ENCODE peak calls at places on chromosomes 11 and 22, in seven cellular contexts. W, Q, F, E, L, B and S are unnamed samples.

GRCh38 chr22:43126506-43127165 is 16.1 kb downstream of the BIK start:
- DNase-seq in W (peak; percentile 85), Q (no peak), F (peak; percentile 78), E (no peak), L (peak; percentile 65), B (no peak), S (peak; percentile 83)

GRCh38 chr11:2896047-2896446 is 10.5 kb upstream of the CDKN1C start:
- DNase-seq in W (no peak), Q (no peak), F (peak; percentile 56), E (no peak), L (no peak), B (no peak), S (no peak)

GRCh38 chr11:66861051-66861773 is 4.3 kb downstream of the LRFN4 start:
- DNase-seq in W (no peak), Q (no peak), F (peak; percentile 46), E (no peak), L (no peak), B (no peak), S (peak; percentile 70)

GRCh38 chr11:94473177-94473799 is 20.4 kb downstream of the MRE11 start:
- DNase-seq in W (peak; percentile 10), Q (no peak), F (no peak), E (no peak), L (no peak), B (no peak), S (no peak)

GRCh38 chr11:1103401-1104360 is 29.0 kb downstream of the MUC2 start:
- DNase-seq in W (no peak), Q (no peak), F (peak; percentile 48), E (no peak), L (no peak), B (no peak), S (peak; percentile 76)

GRCh38 chr11:127056338-127056971 is 55.9 kb upstream of the KIRREL3 start:
- DNase-seq in W (no peak), Q (no peak), F (no peak), E (peak; percentile 52), L (no peak), B (no peak), S (no peak)

GRCh38 chr11:12167098-12167999 is 57.0 kb downstream of the MICAL2 start:
- DNase-seq in W (peak; percentile 97), Q (no peak), F (peak; percentile 71), E (no peak), L (peak; percentile 78), B (no peak), S (no peak)

GRCh38 chr11:44832452-44832851 is 105.7 kb downstream of the TSPAN18 start:
- DNase-seq in W (no peak), Q (no peak), F (no peak), E (no peak), L (no peak), B (no peak), S (no peak)

GRCh38 chr11:94665116-94665659 is 98.0 kb downstream of the PIWIL4 start:
- DNase-seq in W (no peak), Q (no peak), F (no peak), E (no peak), L (no peak), B (no peak), S (no peak)

GRCh38 chr11:17630936-17631335 is 83.9 kb downstream of the OTOG start:
- DNase-seq in W (no peak), Q (no peak), F (no peak), E (no peak), L (no peak), B (no peak), S (no peak)

GRCh38 chr11:94193288-94193687 is 64.6 kb downstream of the PANX1 start:
- DNase-seq in W (peak; percentile 96), Q (no peak), F (no peak), E (no peak), L (no peak), B (no peak), S (no peak)

GRCh38 chr11:112526699-112527410 is 266.2 kb upstream of the PLET1 start:
- DNase-seq in W (no peak), Q (no peak), F (no peak), E (no peak), L (no peak), B (no peak), S (no peak)

GRCh38 chr11:117054382-117054781 is 43.8 kb downstream of the SIK3 start:
- DNase-seq in W (no peak), Q (no peak), F (no peak), E (no peak), L (no peak), B (no peak), S (no peak)

GRCh38 chr11:17412488-17413180 is 24.2 kb upstream of the KCNJ11 start:
- DNase-seq in W (no peak), Q (no peak), F (no peak), E (no peak), L (no peak), B (no peak), S (peak; percentile 4)

GRCh38 chr11:23859087-23859486 is 637.8 kb upstream of the LUZP2 start:
- DNase-seq in W (no peak), Q (no peak), F (no peak), E (no peak), L (no peak), B (no peak), S (no peak)

GRCh38 chr11:123065634-123066033 is 3.7 kb upstream of the HSPA8 start:
- DNase-seq in W (peak; percentile 82), Q (peak; percentile 12), F (no peak), E (no peak), L (no peak), B (no peak), S (no peak)

GRCh38 chr22:22103078-22103593 is 120.5 kb upstream of the TOP3B start:
- DNase-seq in W (no peak), Q (peak; percentile 42), F (no peak), E (peak; percentile 34), L (no peak), B (no peak), S (no peak)

GRCh38 chr11:88709567-88709966 is 356.2 kb downstream of the GRM5 start:
- DNase-seq in W (no peak), Q (no peak), F (no peak), E (no peak), L (no peak), B (no peak), S (no peak)

GRCh38 chr22:44463151-44463550 is 34.9 kb downstream of the RTL6 start:
- DNase-seq in W (no peak), Q (no peak), F (no peak), E (peak; percentile 23), L (no peak), B (no peak), S (peak; percentile 47)

GRCh38 chr11:64388911-64389310 is 29.9 kb downstream of the RPS6KA4 start:
- DNase-seq in W (no peak), Q (no peak), F (no peak), E (no peak), L (no peak), B (no peak), S (no peak)

GRCh38 chr11:2980168-2980840 is 11.8 kb downstream of the NAP1L4 start:
- DNase-seq in W (no peak), Q (no peak), F (no peak), E (no peak), L (no peak), B (no peak), S (no peak)

GRCh38 chr11:94747136-94748110 is 20.7 kb upstream of the AMOTL1 start:
- DNase-seq in W (no peak), Q (no peak), F (no peak), E (no peak), L (no peak), B (no peak), S (no peak)

DNA sequence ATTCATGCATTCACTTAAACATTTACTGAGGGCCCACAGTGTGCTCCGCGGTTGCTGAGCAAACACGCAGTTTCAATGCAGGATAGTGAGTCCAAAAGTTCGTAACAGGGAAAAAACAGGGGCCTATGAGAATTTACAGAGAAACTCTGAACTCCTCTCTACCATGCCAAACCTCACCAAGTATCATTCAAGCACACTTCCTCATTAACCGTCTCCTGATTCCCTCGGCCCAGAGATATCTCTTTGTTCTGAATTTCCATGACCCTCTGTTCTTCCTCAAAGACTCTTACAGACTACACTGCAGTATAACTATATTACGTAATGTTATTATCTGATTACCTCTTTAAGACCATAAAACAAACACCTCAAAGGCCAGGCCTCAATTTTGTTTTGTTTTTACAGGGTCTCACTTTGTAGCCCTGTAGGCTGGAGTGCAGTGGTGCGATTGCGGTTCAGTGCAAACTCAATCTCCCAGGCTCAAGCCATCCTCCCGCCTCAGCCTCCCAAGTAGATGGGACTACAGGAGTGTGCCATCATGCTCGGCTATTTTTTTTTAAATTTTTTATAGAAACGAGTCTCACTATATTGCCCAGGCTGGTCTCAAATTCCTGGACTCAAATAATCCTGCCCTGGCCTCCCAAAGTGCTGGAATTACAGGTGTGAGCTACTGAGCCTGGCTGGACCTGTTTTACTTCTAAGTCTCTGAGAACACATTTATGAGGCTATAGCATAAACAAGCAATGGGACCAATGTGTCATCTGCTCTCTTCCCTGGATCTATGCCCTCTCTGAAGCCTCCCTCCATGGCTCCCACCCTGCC is 3.6 kb downstream of the HPS4 start:
- DNase-seq in W (no peak), Q (peak; percentile 62), F (no peak), E (no peak), L (peak; percentile 82), B (no peak), S (no peak)
- H3K4me3 ChIP-seq in W (no peak overlapping the region), Q (peak overlapping the region; percentile 86), F (no peak overlapping the region), E (no peak overlapping the region), L (peak overlapping the region; percentile 61), B (no peak overlapping the region), S (peak overlapping the region; percentile 46)

GRCh38 chr22:25702046-25702445 is 39.9 kb upstream of the MYO18B start:
- DNase-seq in W (peak; percentile 29), Q (peak; percentile 30), F (no peak), E (no peak), L (peak; percentile 18), B (no peak), S (no peak)
- TF ChIP-seq CTCF in W (peak; percentile 62), Q (peak; percentile 83), F (no peak), E (peak; percentile 62), L (peak; percentile 45), B (peak; percentile 30), S (peak; percentile 17)

DNA sequence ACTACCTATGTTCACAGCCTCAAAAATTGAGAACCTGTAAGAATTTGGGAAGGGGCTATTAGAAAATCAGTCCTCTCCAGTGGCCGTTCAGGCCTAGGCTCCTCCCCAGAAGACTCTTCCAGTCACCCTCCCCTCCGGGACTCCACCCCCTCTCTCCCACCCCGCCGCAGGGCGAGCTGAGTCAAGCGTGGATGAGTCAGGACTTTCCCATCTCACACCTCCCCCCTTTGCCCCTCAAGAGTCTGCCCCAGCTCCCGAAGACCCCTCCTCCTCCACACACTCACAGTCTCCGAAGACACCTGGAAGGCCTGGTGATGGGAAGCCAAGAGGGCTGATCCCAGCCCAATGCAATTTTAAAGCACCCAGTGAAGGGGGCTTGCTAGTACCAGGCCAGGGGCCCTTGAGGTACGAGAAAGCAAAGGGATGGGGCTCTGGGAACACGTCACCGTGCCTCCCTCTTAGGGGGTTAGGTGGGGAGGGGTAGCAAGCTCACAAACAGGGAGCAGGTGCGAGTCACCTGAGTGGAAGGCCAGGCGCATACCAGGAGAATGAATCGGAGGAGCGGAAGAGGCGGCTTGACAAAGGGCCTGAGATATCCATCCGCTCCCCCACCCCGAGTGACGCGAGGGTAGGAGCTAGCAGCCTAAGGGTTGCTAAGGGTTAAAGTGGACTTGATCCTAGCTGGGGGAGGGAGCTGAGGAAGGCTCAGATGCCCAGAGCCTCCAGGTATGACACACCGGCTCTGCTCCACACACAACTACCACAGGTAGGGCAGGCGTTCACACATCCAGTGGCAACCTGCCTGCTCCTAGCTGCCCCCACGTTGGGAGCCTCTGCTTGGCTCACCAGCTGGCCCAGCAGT is 13.6 kb downstream of the BCL9L start:
- DNase-seq in W (peak; percentile 93), Q (no peak), F (peak; percentile 90), E (peak; percentile 94), L (peak; percentile 83), B (no peak), S (peak; percentile 95)
- H3K4me3 ChIP-seq in W (peak overlapping the region; percentile 4), Q (no peak overlapping the region), F (no peak overlapping the region), E (peak overlapping the region; percentile 10), L (peak overlapping the region; percentile 78), B (no peak overlapping the region), S (no peak overlapping the region)

GRCh38 chr22:50700387-50701075 is 27.9 kb downstream of the SHANK3 start:
- DNase-seq in W (no peak), Q (no peak), F (peak; percentile 34), E (no peak), L (peak; percentile 98), B (peak; percentile 94), S (peak; percentile 54)
- TF ChIP-seq CTCF in W (no peak), Q (no peak), F (no peak), E (no peak), L (no peak), B (no peak), S (no peak)